ENCODE peak calls at places on chromosomes 11 and 22, in six cellular contexts. Y is 8988T; V is skeletal muscle cell; G is adrenal gland; W is activated B cell treated with CpG ODN at 0.5 μM for 24 hours; O is activated effector memory CD4-positive, alpha-beta T cell treated with anti-CD3 and anti-CD28 coated beads, Interleukin-2, amount 50 U/mL, for 16 hours. S is an unnamed sample.

GRCh38 chr11:2704896-2705606 is 5.3 kb upstream of the KCNQ1OT1 start:
- DNase-seq in W (no peak), Y (no peak), V (peak; percentile 48), O (no peak), G (no peak), S (no peak)

GRCh38 chr11:111944651-111945051 is 7.5 kb downstream of the DIXDC1 start:
- DNase-seq in V (peak; percentile 88), G (no peak), O (no peak), W (no peak), Y (no peak), S (no peak)

GRCh38 chr11:36746886-36747710 is 149.1 kb upstream of the RAG2 start:
- DNase-seq in W (peak; percentile 34), G (peak; percentile 94), O (peak; percentile 91), V (peak; percentile 68), Y (peak; percentile 14), S (peak; percentile 90)

GRCh38 chr11:97225794-97226193 is 836.0 kb downstream of the JRKL start:
- DNase-seq in O (no peak), Y (no peak), V (no peak), G (no peak), W (no peak), S (no peak)

GRCh38 chr11:62708423-62709261 is 1.2 kb downstream of the GNG3 start:
- DNase-seq in G (no peak), Y (no peak), W (peak; percentile 25), V (no peak), O (peak; percentile 80), S (peak; percentile 44)

GRCh38 chr11:131943296-131943695 is 572.9 kb downstream of the NTM start:
- DNase-seq in W (no peak), Y (no peak), G (no peak), V (no peak), O (no peak), S (peak; percentile 55)

GRCh38 chr22:23104109-23104971 is 34.0 kb downstream of the GNAZ start:
- DNase-seq in W (no peak), G (no peak), V (no peak), Y (no peak), O (no peak), S (no peak)

GRCh38 chr22:22446527-22446926 is 62.0 kb downstream of the ZNF280B start:
- DNase-seq in Y (no peak), O (no peak), W (no peak), V (peak; percentile 32), G (no peak), S (no peak)

GRCh38 chr11:71498091-71498490 is 29.0 kb upstream of the KRTAP5-7 start:
- DNase-seq in Y (no peak), W (no peak), O (no peak), G (no peak), V (no peak), S (no peak)

GRCh38 chr11:73178092-73178539 is 36.0 kb upstream of the FCHSD2 start:
- DNase-seq in V (peak; percentile 37), Y (peak; percentile 93), O (peak; percentile 92), W (peak; percentile 72), G (peak; percentile 93), S (peak; percentile 86)

GRCh38 chr11:64356498-64357411 is 2.2 kb upstream of the RPS6KA4 start:
- DNase-seq in V (no peak), G (no peak), O (no peak), W (no peak), Y (peak; percentile 98), S (peak; percentile 60)

GRCh38 chr22:42785706-42786499 is 65.2 kb upstream of the A4GALT start:
- DNase-seq in W (no peak), O (no peak), V (no peak), Y (no peak), G (no peak), S (no peak)

GRCh38 chr11:119639642-119640205 is 89.3 kb downstream of the NECTIN1 start:
- DNase-seq in V (no peak), Y (no peak), O (no peak), G (no peak), W (no peak), S (no peak)

GRCh38 chr11:28951191-28951590 is 843.0 kb downstream of the METTL15 start:
- DNase-seq in Y (no peak), O (no peak), G (no peak), V (no peak), W (no peak), S (no peak)

GRCh38 chr11:120028181-120028935 is 109.6 kb downstream of the TRIM29 start:
- DNase-seq in V (no peak), W (no peak), O (no peak), G (no peak), Y (no peak), S (no peak)

GRCh38 chr11:121961228-121961860 is 154.7 kb downstream of the BLID start:
- DNase-seq in V (no peak), W (no peak), G (no peak), Y (no peak), O (no peak), S (no peak)

S was measured in body of pancreas.